ENCODE peak calls at places on chromosomes 6 and 20, in nine cellular contexts. T is ovary, V is HFFc6, R is endodermal cell, A is foreskin fibroblast, P is cardiac muscle cell, C is omental fat pad, U is stomach, B is cardiac fibroblast. L is an unnamed sample.

GRCh38 chr6:70394518-70395300 is 18.6 kb upstream of the FAM135A start:
- DNase-seq in T (no peak), V (no peak), R (no peak), A (no peak), P (no peak), C (no peak), U (no peak), B (no peak), L (no peak)

GRCh38 chr6:130288065-130288464 is 65.3 kb upstream of the SAMD3 start:
- DNase-seq in T (no peak), V (no peak), R (no peak), A (peak), P (no peak), C (no peak), U (no peak), B (no peak), L (no peak)

GRCh38 chr20:62834967-62835730 is 18.3 kb downstream of the COL9A3 start:
- DNase-seq in T (no peak), V (no peak), R (no peak), A (no peak), P (no peak), C (no peak), U (no peak), B (no peak), L (peak)

GRCh38 chr20:58407966-58408557 is 19.0 kb downstream of the VAPB start:
- DNase-seq in T (no peak), V (no peak), R (no peak), A (no peak), P (peak), C (no peak), U (no peak), B (peak), L (no peak)

GRCh38 chr20:15179426-15180190 is 842.2 kb upstream of the FLRT3 start:
- DNase-seq in T (no peak), V (no peak), R (no peak), A (no peak), P (no peak), C (no peak), U (no peak), B (no peak), L (no peak)

GRCh38 chr6:156427345-156427744 is 349.8 kb upstream of the ARID1B start:
- DNase-seq in T (no peak), V (peak), R (no peak), A (peak), P (peak), C (no peak), U (no peak), B (peak), L (peak)

GRCh38 chr20:54622338-54623280 is 147.2 kb downstream of the DOK5 start:
- DNase-seq in T (no peak), V (peak), R (no peak), A (peak), P (peak), C (no peak), U (peak), B (no peak), L (no peak)

GRCh38 chr20:891121-892080 is 24.7 kb downstream of the ANGPT4 start:
- DNase-seq in T (peak), V (no peak), R (no peak), A (no peak), P (peak), C (no peak), U (no peak), B (no peak), L (no peak)

GRCh38 chr6:42366999-42367352 is 84.8 kb downstream of the TRERF1 start:
- DNase-seq in T (no peak), V (no peak), R (no peak), A (no peak), P (no peak), C (no peak), U (no peak), B (no peak), L (no peak)

GRCh38 chr6:113767985-113768384 is 89.2 kb upstream of the MARCKS start:
- DNase-seq in T (no peak), V (no peak), R (no peak), A (no peak), P (no peak), C (no peak), U (no peak), B (no peak), L (no peak)

GRCh38 chr6:55758156-55758942 is 117.0 kb downstream of the BMP5 start:
- DNase-seq in T (no peak), V (peak), R (no peak), A (peak), P (peak), C (no peak), U (no peak), B (peak), L (no peak)

GRCh38 chr6:12507641-12508040 is 208.9 kb upstream of the PHACTR1 start:
- DNase-seq in T (no peak), V (no peak), R (no peak), A (no peak), P (peak), C (no peak), U (no peak), B (no peak), L (no peak)

GRCh38 chr6:12506211-12506610 is 210.4 kb upstream of the PHACTR1 start:
- DNase-seq in T (no peak), V (no peak), R (no peak), A (no peak), P (no peak), C (no peak), U (no peak), B (no peak), L (no peak)

GRCh38 chr6:12508553-12508952 is 208.0 kb upstream of the PHACTR1 start:
- DNase-seq in T (no peak), V (no peak), R (no peak), A (no peak), P (no peak), C (no peak), U (no peak), B (no peak), L (no peak)

GRCh38 chr6:12509060-12509459 is 207.5 kb upstream of the PHACTR1 start:
- DNase-seq in T (no peak), V (no peak), R (no peak), A (no peak), P (no peak), C (no peak), U (no peak), B (no peak), L (no peak)

GRCh38 chr6:12504325-12504966 is 212.1 kb upstream of the PHACTR1 start:
- DNase-seq in T (no peak), V (peak), R (peak), A (peak), P (no peak), C (no peak), U (no peak), B (peak), L (no peak)
- TF ChIP-seq CTCF in T (no peak), V (peak), R (peak), A (peak), P (peak), C (no peak), U (no peak), B (peak), L (no peak)

GRCh38 chr6:3325210-3325609 is 66.5 kb downstream of the PSMG4 start:
- DNase-seq in T (no peak), V (peak), R (peak), A (peak), P (peak), C (no peak), U (no peak), B (peak), L (peak)
- TF ChIP-seq CTCF in T (no peak), V (no peak), R (no peak), A (no peak), P (no peak), C (no peak), U (no peak), B (no peak), L (no peak)

GRCh38 chr6:142071981-142072380 is 60.7 kb upstream of the GJE1 start:
- DNase-seq in T (no peak), V (no peak), R (peak), A (no peak), P (no peak), C (no peak), U (no peak), B (no peak), L (no peak)
- TF ChIP-seq CTCF in T (no peak), V (peak), R (peak), A (no peak), P (peak), C (no peak), U (no peak), B (peak), L (no peak)

DNA sequence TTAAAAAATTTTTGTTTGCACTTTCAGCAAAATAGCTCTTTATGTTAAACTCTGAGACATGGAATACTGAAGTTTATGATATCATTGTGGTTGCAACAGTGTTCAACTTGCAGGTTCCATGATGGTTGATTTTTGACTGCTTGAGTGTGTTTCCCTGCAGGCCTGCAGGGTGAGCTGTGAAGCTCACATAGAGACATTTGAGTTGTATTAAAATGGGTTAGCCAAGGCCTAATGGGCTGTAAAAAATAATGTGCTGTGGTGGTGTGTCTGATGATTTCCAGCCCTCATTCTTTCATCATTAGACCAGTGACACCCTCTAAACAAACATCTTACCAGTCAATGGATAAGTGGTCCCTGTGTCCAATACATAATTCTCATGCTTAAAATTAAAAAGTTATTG is 321.4 kb downstream of the FARS2 start:
- DNase-seq in T (no peak), V (no peak), R (no peak), A (peak), P (no peak), C (no peak), U (no peak), B (peak), L (no peak)
- TF ChIP-seq CTCF in T (no peak), V (peak), R (peak), A (no peak), P (no peak), C (no peak), U (no peak), B (no peak), L (no peak)

GRCh38 chr6:50956014-50956413 is 137.3 kb downstream of the TFAP2B start:
- DNase-seq in T (no peak), V (no peak), R (no peak), A (no peak), P (no peak), C (no peak), U (no peak), B (no peak), L (no peak)

GRCh38 chr6:50958148-50958547 is 139.5 kb downstream of the TFAP2B start:
- DNase-seq in T (no peak), V (no peak), R (no peak), A (no peak), P (no peak), C (no peak), U (no peak), B (no peak), L (no peak)

GRCh38 chr6:50952092-50952932 is 133.6 kb downstream of the TFAP2B start:
- DNase-seq in T (no peak), V (no peak), R (peak), A (no peak), P (no peak), C (no peak), U (no peak), B (no peak), L (no peak)
- TF ChIP-seq CTCF in T (no peak), V (no peak), R (no peak), A (no peak), P (no peak), C (no peak), U (no peak), B (no peak), L (no peak)

L was measured in coronary artery.